ENCODE peak calls at places on chromosome 4, in eight cellular contexts. One of them, this sample, is unnamed.

GRCh38 chr4:120694973-120695372 is 227.6 kb downstream of the PRDM5 start:
- DNase-seq in colonic mucosa: peak; percentile 68
- DNase-seq in NCI-H774: no peak
- DNase-seq in OCI-LY7: no peak
- DNase-seq in activated B cell treated with CpG ODN at 0.5 μM for 24 hours: no peak
- DNase-seq in H7: no peak
- DNase-seq in NCI-H460: no peak
- DNase-seq in fibroblast of lung: peak; percentile 87
- DNase-seq in this sample: no peak

GRCh38 chr4:101334963-101335572 is 12.3 kb downstream of the PPP3CA start:
- DNase-seq in colonic mucosa: no peak
- DNase-seq in NCI-H774: no peak
- DNase-seq in OCI-LY7: no peak
- DNase-seq in activated B cell treated with CpG ODN at 0.5 μM for 24 hours: no peak
- DNase-seq in H7: no peak
- DNase-seq in NCI-H460: no peak
- DNase-seq in fibroblast of lung: no peak
- DNase-seq in this sample: no peak

GRCh38 chr4:155419266-155419665 is 42.5 kb upstream of the MAP9 start:
- DNase-seq in colonic mucosa: no peak
- DNase-seq in NCI-H774: no peak
- DNase-seq in OCI-LY7: no peak
- DNase-seq in activated B cell treated with CpG ODN at 0.5 μM for 24 hours: no peak
- DNase-seq in H7: no peak
- DNase-seq in NCI-H460: no peak
- DNase-seq in fibroblast of lung: peak; percentile 64
- DNase-seq in this sample: no peak

GRCh38 chr4:16122784-16123183 is 39.0 kb upstream of the PROM1 start:
- DNase-seq in colonic mucosa: no peak
- DNase-seq in NCI-H774: no peak
- DNase-seq in OCI-LY7: no peak
- DNase-seq in activated B cell treated with CpG ODN at 0.5 μM for 24 hours: no peak
- DNase-seq in H7: no peak
- DNase-seq in NCI-H460: no peak
- DNase-seq in fibroblast of lung: no peak
- DNase-seq in this sample: no peak

GRCh38 chr4:112418092-112418491 is 97.9 kb downstream of the NEUROG2 start:
- DNase-seq in colonic mucosa: no peak
- DNase-seq in NCI-H774: no peak
- DNase-seq in OCI-LY7: no peak
- DNase-seq in activated B cell treated with CpG ODN at 0.5 μM for 24 hours: no peak
- DNase-seq in H7: peak; percentile 66
- DNase-seq in NCI-H460: no peak
- DNase-seq in fibroblast of lung: no peak
- DNase-seq in this sample: peak; percentile 50

GRCh38 chr4:15765306-15765705 is 12.8 kb upstream of the CD38 start:
- DNase-seq in colonic mucosa: no peak
- DNase-seq in NCI-H774: no peak
- DNase-seq in OCI-LY7: no peak
- DNase-seq in activated B cell treated with CpG ODN at 0.5 μM for 24 hours: no peak
- DNase-seq in H7: no peak
- DNase-seq in NCI-H460: no peak
- DNase-seq in fibroblast of lung: no peak
- DNase-seq in this sample: no peak

GRCh38 chr4:7217453-7218310 is 25.3 kb downstream of the SORCS2 start:
- DNase-seq in colonic mucosa: no peak
- DNase-seq in NCI-H774: no peak
- DNase-seq in OCI-LY7: no peak
- DNase-seq in activated B cell treated with CpG ODN at 0.5 μM for 24 hours: no peak
- DNase-seq in H7: peak; percentile 53
- DNase-seq in NCI-H460: no peak
- DNase-seq in fibroblast of lung: no peak
- DNase-seq in this sample: no peak

GRCh38 chr4:139367421-139368090 is 65.3 kb upstream of the NDUFC1 start:
- DNase-seq in colonic mucosa: no peak
- DNase-seq in NCI-H774: no peak
- DNase-seq in OCI-LY7: no peak
- DNase-seq in activated B cell treated with CpG ODN at 0.5 μM for 24 hours: no peak
- DNase-seq in H7: no peak
- DNase-seq in NCI-H460: no peak
- DNase-seq in fibroblast of lung: peak; percentile 55
- DNase-seq in this sample: no peak

GRCh38 chr4:183797041-183797444 is 108.1 kb upstream of the STOX2 start:
- DNase-seq in colonic mucosa: peak; percentile 29
- DNase-seq in NCI-H774: no peak
- DNase-seq in OCI-LY7: no peak
- DNase-seq in activated B cell treated with CpG ODN at 0.5 μM for 24 hours: no peak
- DNase-seq in H7: peak; percentile 67
- DNase-seq in NCI-H460: no peak
- DNase-seq in fibroblast of lung: no peak
- DNase-seq in this sample: peak; percentile 58

GRCh38 chr4:162115323-162115722 is 48.5 kb downstream of the FSTL5 start:
- DNase-seq in colonic mucosa: no peak
- DNase-seq in NCI-H774: no peak
- DNase-seq in OCI-LY7: no peak
- DNase-seq in activated B cell treated with CpG ODN at 0.5 μM for 24 hours: no peak
- DNase-seq in H7: no peak
- DNase-seq in NCI-H460: no peak
- DNase-seq in fibroblast of lung: peak; percentile 0
- DNase-seq in this sample: no peak

GRCh38 chr4:160318567-160319220 is 1215.8 kb downstream of the RAPGEF2 start:
- DNase-seq in colonic mucosa: no peak
- DNase-seq in NCI-H774: no peak
- DNase-seq in OCI-LY7: no peak
- DNase-seq in activated B cell treated with CpG ODN at 0.5 μM for 24 hours: no peak
- DNase-seq in H7: no peak
- DNase-seq in NCI-H460: no peak
- DNase-seq in fibroblast of lung: no peak
- DNase-seq in this sample: no peak

GRCh38 chr4:166435449-166435848 is 562.4 kb downstream of the TLL1 start:
- DNase-seq in colonic mucosa: no peak
- DNase-seq in NCI-H774: no peak
- DNase-seq in OCI-LY7: no peak
- DNase-seq in activated B cell treated with CpG ODN at 0.5 μM for 24 hours: no peak
- DNase-seq in H7: no peak
- DNase-seq in NCI-H460: no peak
- DNase-seq in fibroblast of lung: peak; percentile 6
- DNase-seq in this sample: no peak

GRCh38 chr4:1243451-1244080 is 5.4 kb downstream of the CTBP1 start:
- DNase-seq in colonic mucosa: no peak
- DNase-seq in NCI-H774: no peak
- DNase-seq in OCI-LY7: peak; percentile 51
- DNase-seq in activated B cell treated with CpG ODN at 0.5 μM for 24 hours: no peak
- DNase-seq in H7: no peak
- DNase-seq in NCI-H460: no peak
- DNase-seq in fibroblast of lung: no peak
- DNase-seq in this sample: no peak

GRCh38 chr4:113821851-113822250 is 60.3 kb upstream of the CAMK2D start:
- DNase-seq in colonic mucosa: no peak
- DNase-seq in NCI-H774: no peak
- DNase-seq in OCI-LY7: no peak
- DNase-seq in activated B cell treated with CpG ODN at 0.5 μM for 24 hours: no peak
- DNase-seq in H7: no peak
- DNase-seq in NCI-H460: no peak
- DNase-seq in fibroblast of lung: no peak
- DNase-seq in this sample: no peak

GRCh38 chr4:40881096-40881495 is 131.3 kb downstream of the NSUN7 start:
- DNase-seq in colonic mucosa: no peak
- DNase-seq in NCI-H774: no peak
- DNase-seq in OCI-LY7: no peak
- DNase-seq in activated B cell treated with CpG ODN at 0.5 μM for 24 hours: no peak
- DNase-seq in H7: no peak
- DNase-seq in NCI-H460: no peak
- DNase-seq in fibroblast of lung: no peak
- DNase-seq in this sample: no peak

GRCh38 chr4:143773998-143774898 is 73.8 kb upstream of the FREM3 start:
- DNase-seq in colonic mucosa: peak; percentile 54
- DNase-seq in NCI-H774: no peak
- DNase-seq in OCI-LY7: peak; percentile 68
- DNase-seq in activated B cell treated with CpG ODN at 0.5 μM for 24 hours: peak; percentile 29
- DNase-seq in H7: peak; percentile 6
- DNase-seq in NCI-H460: peak; percentile 36
- DNase-seq in fibroblast of lung: peak; percentile 64
- DNase-seq in this sample: peak; percentile 62

GRCh38 chr4:55609393-55609821 is 17.4 kb upstream of the PDCL2 start:
- DNase-seq in colonic mucosa: no peak
- DNase-seq in NCI-H774: no peak
- DNase-seq in OCI-LY7: no peak
- DNase-seq in activated B cell treated with CpG ODN at 0.5 μM for 24 hours: no peak
- DNase-seq in H7: no peak
- DNase-seq in NCI-H460: no peak
- DNase-seq in fibroblast of lung: peak; percentile 3
- DNase-seq in this sample: peak; percentile 40

GRCh38 chr4:14264437-14264836 is 636.9 kb upstream of the BOD1L1 start:
- DNase-seq in colonic mucosa: no peak
- DNase-seq in NCI-H774: no peak
- DNase-seq in OCI-LY7: no peak
- DNase-seq in activated B cell treated with CpG ODN at 0.5 μM for 24 hours: no peak
- DNase-seq in H7: peak; percentile 0
- DNase-seq in NCI-H460: no peak
- DNase-seq in fibroblast of lung: peak; percentile 7
- DNase-seq in this sample: peak; percentile 20

GRCh38 chr4:83067058-83067639 is 32.2 kb downstream of the COPS4 start:
- DNase-seq in colonic mucosa: no peak
- DNase-seq in NCI-H774: no peak
- DNase-seq in OCI-LY7: no peak
- DNase-seq in activated B cell treated with CpG ODN at 0.5 μM for 24 hours: no peak
- DNase-seq in H7: no peak
- DNase-seq in NCI-H460: no peak
- DNase-seq in fibroblast of lung: no peak
- DNase-seq in this sample: no peak

GRCh38 chr4:153573881-153574807 is 108.0 kb downstream of the TMEM131L start:
- DNase-seq in colonic mucosa: peak; percentile 69
- DNase-seq in NCI-H774: no peak
- DNase-seq in OCI-LY7: peak; percentile 83
- DNase-seq in activated B cell treated with CpG ODN at 0.5 μM for 24 hours: no peak
- DNase-seq in H7: no peak
- DNase-seq in NCI-H460: peak; percentile 32
- DNase-seq in fibroblast of lung: peak; percentile 93
- DNase-seq in this sample: no peak

GRCh38 chr4:118942465-118942864 is 53.8 kb downstream of the SYNPO2 start:
- DNase-seq in colonic mucosa: no peak
- DNase-seq in NCI-H774: peak; percentile 60
- DNase-seq in OCI-LY7: no peak
- DNase-seq in activated B cell treated with CpG ODN at 0.5 μM for 24 hours: no peak
- DNase-seq in H7: no peak
- DNase-seq in NCI-H460: peak; percentile 17
- DNase-seq in fibroblast of lung: no peak
- DNase-seq in this sample: no peak

GRCh38 chr4:150305995-150306394 is 227.8 kb downstream of the DCLK2 start:
- DNase-seq in colonic mucosa: no peak
- DNase-seq in NCI-H774: no peak
- DNase-seq in OCI-LY7: no peak
- DNase-seq in activated B cell treated with CpG ODN at 0.5 μM for 24 hours: no peak
- DNase-seq in H7: no peak
- DNase-seq in NCI-H460: peak; percentile 3
- DNase-seq in fibroblast of lung: peak; percentile 52
- DNase-seq in this sample: no peak

GRCh38 chr4:20028694-20029093 is 223.0 kb upstream of the SLIT2 start:
- DNase-seq in colonic mucosa: no peak
- DNase-seq in NCI-H774: no peak
- DNase-seq in OCI-LY7: no peak
- DNase-seq in activated B cell treated with CpG ODN at 0.5 μM for 24 hours: no peak
- DNase-seq in H7: no peak
- DNase-seq in NCI-H460: no peak
- DNase-seq in fibroblast of lung: peak; percentile 26
- DNase-seq in this sample: no peak

GRCh38 chr4:153497988-153498967 is 32.1 kb downstream of the TMEM131L start:
- DNase-seq in colonic mucosa: no peak
- DNase-seq in NCI-H774: no peak
- DNase-seq in OCI-LY7: peak; percentile 61
- DNase-seq in activated B cell treated with CpG ODN at 0.5 μM for 24 hours: no peak
- DNase-seq in H7: no peak
- DNase-seq in NCI-H460: no peak
- DNase-seq in fibroblast of lung: peak; percentile 67
- DNase-seq in this sample: no peak

GRCh38 chr4:13285336-13285735 is 198.8 kb downstream of the RAB28 start:
- DNase-seq in colonic mucosa: no peak
- DNase-seq in NCI-H774: no peak
- DNase-seq in OCI-LY7: no peak
- DNase-seq in activated B cell treated with CpG ODN at 0.5 μM for 24 hours: no peak
- DNase-seq in H7: no peak
- DNase-seq in NCI-H460: no peak
- DNase-seq in fibroblast of lung: no peak
- DNase-seq in this sample: no peak

GRCh38 chr4:73021634-73022033 is 47.9 kb downstream of the COX18 start:
- DNase-seq in colonic mucosa: no peak
- DNase-seq in NCI-H774: no peak
- DNase-seq in OCI-LY7: peak; percentile 49
- DNase-seq in activated B cell treated with CpG ODN at 0.5 μM for 24 hours: no peak
- DNase-seq in H7: peak; percentile 66
- DNase-seq in NCI-H460: peak; percentile 16
- DNase-seq in fibroblast of lung: peak; percentile 23
- DNase-seq in this sample: peak; percentile 52

GRCh38 chr4:11908205-11908604 is 479.5 kb upstream of the HS3ST1 start:
- DNase-seq in colonic mucosa: no peak
- DNase-seq in NCI-H774: no peak
- DNase-seq in OCI-LY7: no peak
- DNase-seq in activated B cell treated with CpG ODN at 0.5 μM for 24 hours: no peak
- DNase-seq in H7: peak; percentile 7
- DNase-seq in NCI-H460: no peak
- DNase-seq in fibroblast of lung: no peak
- DNase-seq in this sample: peak; percentile 30

GRCh38 chr4:122784261-122784660 is 42.4 kb upstream of the FGF2 start:
- DNase-seq in colonic mucosa: no peak
- DNase-seq in NCI-H774: no peak
- DNase-seq in OCI-LY7: no peak
- DNase-seq in activated B cell treated with CpG ODN at 0.5 μM for 24 hours: no peak
- DNase-seq in H7: no peak
- DNase-seq in NCI-H460: no peak
- DNase-seq in fibroblast of lung: no peak
- DNase-seq in this sample: no peak

GRCh38 chr4:15779336-15779735 is 1.2 kb downstream of the CD38 start:
- DNase-seq in colonic mucosa: peak; percentile 56
- DNase-seq in NCI-H774: no peak
- DNase-seq in OCI-LY7: no peak
- DNase-seq in activated B cell treated with CpG ODN at 0.5 μM for 24 hours: no peak
- DNase-seq in H7: peak; percentile 76
- DNase-seq in NCI-H460: peak; percentile 40
- DNase-seq in fibroblast of lung: peak; percentile 67
- DNase-seq in this sample: peak; percentile 70